ENCODE peak calls at places on chromosomes 3 and 15, in eight cellular contexts. One of them, this sample, is unnamed.

GRCh38 chr15:64443747-64444621 is 16.4 kb upstream of the ZNF609 start:
- DNase-seq in A549: peak
- DNase-seq in B cell: no peak
- DNase-seq in heart left ventricle: no peak
- DNase-seq in brain microvascular endothelial cell: peak
- DNase-seq in glutamatergic neuron: no peak
- DNase-seq in uterus: no peak
- DNase-seq in hepatocyte: peak
- DNase-seq in this sample: peak

GRCh38 chr3:119161240-119161639 is 12.2 kb upstream of the UPK1B start:
- DNase-seq in glutamatergic neuron: no peak
- DNase-seq in heart left ventricle: no peak
- DNase-seq in uterus: no peak
- DNase-seq in A549: no peak
- DNase-seq in hepatocyte: no peak
- DNase-seq in brain microvascular endothelial cell: no peak
- DNase-seq in B cell: no peak
- DNase-seq in this sample: no peak

GRCh38 chr3:29718661-29719065 is 437.8 kb downstream of the RBMS3 start:
- DNase-seq in A549: no peak
- DNase-seq in glutamatergic neuron: no peak
- DNase-seq in B cell: no peak
- DNase-seq in hepatocyte: peak
- DNase-seq in uterus: no peak
- DNase-seq in brain microvascular endothelial cell: no peak
- DNase-seq in heart left ventricle: no peak
- DNase-seq in this sample: no peak

GRCh38 chr15:20645956-20646355 is 104.4 kb upstream of the GOLGA6L6 start:
- DNase-seq in heart left ventricle: peak
- DNase-seq in uterus: no peak
- DNase-seq in A549: no peak
- DNase-seq in glutamatergic neuron: no peak
- DNase-seq in brain microvascular endothelial cell: no peak
- DNase-seq in B cell: peak
- DNase-seq in hepatocyte: no peak
- DNase-seq in this sample: no peak

GRCh38 chr3:63726656-63727055 is 74.2 kb downstream of the SNTN start:
- DNase-seq in B cell: no peak
- DNase-seq in heart left ventricle: no peak
- DNase-seq in hepatocyte: no peak
- DNase-seq in A549: no peak
- DNase-seq in uterus: no peak
- DNase-seq in brain microvascular endothelial cell: peak
- DNase-seq in glutamatergic neuron: no peak
- DNase-seq in this sample: no peak

GRCh38 chr15:60633426-60633968 is 154.6 kb upstream of the ICE2 start:
- DNase-seq in hepatocyte: no peak
- DNase-seq in brain microvascular endothelial cell: no peak
- DNase-seq in B cell: no peak
- DNase-seq in A549: no peak
- DNase-seq in glutamatergic neuron: no peak
- DNase-seq in uterus: no peak
- DNase-seq in heart left ventricle: no peak
- DNase-seq in this sample: no peak

GRCh38 chr15:47599806-47600205 is 117.5 kb upstream of the SEMA6D start:
- DNase-seq in glutamatergic neuron: no peak
- DNase-seq in heart left ventricle: no peak
- DNase-seq in brain microvascular endothelial cell: no peak
- DNase-seq in B cell: no peak
- DNase-seq in A549: no peak
- DNase-seq in uterus: no peak
- DNase-seq in hepatocyte: no peak
- DNase-seq in this sample: no peak

GRCh38 chr15:100705065-100705464 is 102.7 kb downstream of the ASB7 start:
- DNase-seq in hepatocyte: no peak
- DNase-seq in glutamatergic neuron: no peak
- DNase-seq in A549: no peak
- DNase-seq in brain microvascular endothelial cell: no peak
- DNase-seq in B cell: no peak
- DNase-seq in uterus: no peak
- DNase-seq in heart left ventricle: no peak
- DNase-seq in this sample: no peak

GRCh38 chr3:196207833-196208607 is 3.2 kb downstream of the ZDHHC19 start:
- DNase-seq in heart left ventricle: no peak
- DNase-seq in B cell: peak
- DNase-seq in uterus: no peak
- DNase-seq in A549: peak
- DNase-seq in brain microvascular endothelial cell: peak
- DNase-seq in hepatocyte: peak
- DNase-seq in glutamatergic neuron: peak
- DNase-seq in this sample: no peak

GRCh38 chr3:122553171-122553570 is 10.9 kb downstream of the PARP9 start:
- DNase-seq in B cell: no peak
- DNase-seq in uterus: no peak
- DNase-seq in brain microvascular endothelial cell: no peak
- DNase-seq in hepatocyte: no peak
- DNase-seq in heart left ventricle: no peak
- DNase-seq in glutamatergic neuron: no peak
- DNase-seq in A549: no peak
- DNase-seq in this sample: no peak

GRCh38 chr3:53109822-53110771 is 20.1 kb downstream of the RFT1 start:
- DNase-seq in heart left ventricle: no peak
- DNase-seq in A549: peak
- DNase-seq in glutamatergic neuron: peak
- DNase-seq in brain microvascular endothelial cell: peak
- DNase-seq in uterus: peak
- DNase-seq in hepatocyte: peak
- DNase-seq in B cell: no peak
- DNase-seq in this sample: no peak

GRCh38 chr15:45732544-45733130 is 97.8 kb downstream of the SQOR start:
- DNase-seq in hepatocyte: no peak
- DNase-seq in uterus: no peak
- DNase-seq in B cell: no peak
- DNase-seq in heart left ventricle: peak
- DNase-seq in brain microvascular endothelial cell: no peak
- DNase-seq in A549: no peak
- DNase-seq in glutamatergic neuron: no peak
- DNase-seq in this sample: no peak

GRCh38 chr15:31268911-31269784 is 57.5 kb upstream of the KLF13 start:
- DNase-seq in B cell: no peak
- DNase-seq in A549: no peak
- DNase-seq in heart left ventricle: peak
- DNase-seq in uterus: no peak
- DNase-seq in brain microvascular endothelial cell: no peak
- DNase-seq in glutamatergic neuron: no peak
- DNase-seq in hepatocyte: peak
- DNase-seq in this sample: no peak

GRCh38 chr3:74663178-74663577 is 48.7 kb upstream of the CNTN3 start:
- DNase-seq in A549: no peak
- DNase-seq in uterus: no peak
- DNase-seq in brain microvascular endothelial cell: no peak
- DNase-seq in hepatocyte: no peak
- DNase-seq in glutamatergic neuron: no peak
- DNase-seq in heart left ventricle: no peak
- DNase-seq in B cell: no peak
- DNase-seq in this sample: no peak

GRCh38 chr3:45852828-45853227 is 10.9 kb upstream of the LZTFL1 start:
- DNase-seq in uterus: no peak
- DNase-seq in hepatocyte: no peak
- DNase-seq in heart left ventricle: no peak
- DNase-seq in brain microvascular endothelial cell: no peak
- DNase-seq in A549: no peak
- DNase-seq in glutamatergic neuron: no peak
- DNase-seq in B cell: no peak
- DNase-seq in this sample: no peak

GRCh38 chr15:28885289-28885629 is 515 bp upstream of the APBA2 start:
- DNase-seq in hepatocyte: no peak
- DNase-seq in uterus: no peak
- DNase-seq in heart left ventricle: no peak
- DNase-seq in glutamatergic neuron: no peak
- DNase-seq in brain microvascular endothelial cell: no peak
- DNase-seq in A549: no peak
- DNase-seq in B cell: no peak
- DNase-seq in this sample: no peak

GRCh38 chr15:28887344-28888174 is 1.8 kb downstream of the APBA2 start:
- DNase-seq in brain microvascular endothelial cell: no peak
- DNase-seq in A549: no peak
- DNase-seq in B cell: no peak
- DNase-seq in uterus: no peak
- DNase-seq in hepatocyte: no peak
- DNase-seq in glutamatergic neuron: no peak
- DNase-seq in heart left ventricle: no peak
- DNase-seq in this sample: no peak

GRCh38 chr15:28884151-28884940 is 1.4 kb upstream of the APBA2 start:
- DNase-seq in uterus: no peak
- DNase-seq in B cell: no peak
- DNase-seq in hepatocyte: no peak
- DNase-seq in glutamatergic neuron: no peak
- DNase-seq in brain microvascular endothelial cell: no peak
- DNase-seq in A549: no peak
- DNase-seq in heart left ventricle: no peak
- DNase-seq in this sample: no peak

GRCh38 chr15:28886431-28887343 is 913 bp downstream of the APBA2 start:
- DNase-seq in brain microvascular endothelial cell: no peak
- DNase-seq in uterus: no peak
- DNase-seq in A549: no peak
- DNase-seq in heart left ventricle: no peak
- DNase-seq in hepatocyte: no peak
- DNase-seq in glutamatergic neuron: no peak
- DNase-seq in B cell: no peak
- DNase-seq in this sample: no peak

DNA sequence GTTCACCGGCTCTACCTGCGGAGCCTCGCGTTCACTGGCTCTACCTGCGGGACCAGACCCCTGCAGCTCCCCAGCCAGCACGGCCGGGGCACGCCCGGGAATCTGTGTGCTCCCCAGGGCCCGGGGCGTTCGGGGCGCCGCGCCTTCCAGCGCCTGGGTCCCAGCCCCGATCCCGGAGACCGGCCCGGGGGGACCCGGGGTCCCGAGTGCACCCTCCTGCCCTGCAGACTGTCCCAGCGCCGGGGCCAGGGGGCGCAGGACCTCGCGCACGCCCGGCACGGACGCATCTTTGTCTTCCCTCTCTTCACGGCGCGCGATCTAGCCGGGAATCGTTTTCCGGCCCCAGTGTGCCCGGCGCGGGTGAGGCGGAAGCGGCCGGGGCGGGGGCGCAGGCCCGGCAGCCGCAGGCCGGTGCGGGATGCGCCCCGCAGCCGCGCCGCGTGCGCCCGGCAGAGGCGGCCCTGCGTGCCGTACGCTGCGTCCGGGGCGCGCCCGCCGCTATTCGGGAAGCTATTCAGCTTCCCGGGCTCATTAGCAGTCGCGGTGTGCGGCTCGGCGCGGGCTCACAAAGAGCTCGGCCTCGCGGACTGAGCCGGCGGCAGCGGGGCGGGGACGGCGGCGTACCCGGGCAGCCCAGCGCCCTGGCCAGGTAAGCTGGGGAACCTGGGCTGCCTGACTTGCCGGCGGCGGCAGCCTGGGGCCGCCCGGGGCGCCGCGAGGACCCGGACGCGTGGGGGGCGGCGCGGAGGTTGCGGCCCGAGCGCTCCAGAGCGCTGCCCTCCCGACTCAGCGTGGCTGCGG is at the start of gene APBA2:
- DNase-seq in glutamatergic neuron: peak
- DNase-seq in hepatocyte: peak
- DNase-seq in uterus: no peak
- DNase-seq in heart left ventricle: no peak
- DNase-seq in B cell: no peak
- DNase-seq in A549: peak
- DNase-seq in brain microvascular endothelial cell: peak
- DNase-seq in this sample: no peak
- TF ChIP-seq CTCF in glutamatergic neuron: no peak
- TF ChIP-seq CTCF in hepatocyte: no peak
- TF ChIP-seq CTCF in uterus: no peak
- TF ChIP-seq CTCF in heart left ventricle: no peak
- TF ChIP-seq CTCF in B cell: no peak
- TF ChIP-seq CTCF in A549: peak
- TF ChIP-seq CTCF in brain microvascular endothelial cell: no peak
- TF ChIP-seq CTCF in this sample: no peak

GRCh38 chr3:149970716-149971402 is at the start of gene PFN2:
- DNase-seq in A549: peak
- DNase-seq in glutamatergic neuron: peak
- DNase-seq in uterus: peak
- DNase-seq in hepatocyte: peak
- DNase-seq in heart left ventricle: peak
- DNase-seq in B cell: peak
- DNase-seq in brain microvascular endothelial cell: peak
- DNase-seq in this sample: no peak
- TF ChIP-seq CTCF in A549: no peak
- TF ChIP-seq CTCF in glutamatergic neuron: no peak
- TF ChIP-seq CTCF in uterus: no peak
- TF ChIP-seq CTCF in hepatocyte: no peak
- TF ChIP-seq CTCF in heart left ventricle: no peak
- TF ChIP-seq CTCF in B cell: no peak
- TF ChIP-seq CTCF in brain microvascular endothelial cell: no peak
- TF ChIP-seq CTCF in this sample: no peak

DNA sequence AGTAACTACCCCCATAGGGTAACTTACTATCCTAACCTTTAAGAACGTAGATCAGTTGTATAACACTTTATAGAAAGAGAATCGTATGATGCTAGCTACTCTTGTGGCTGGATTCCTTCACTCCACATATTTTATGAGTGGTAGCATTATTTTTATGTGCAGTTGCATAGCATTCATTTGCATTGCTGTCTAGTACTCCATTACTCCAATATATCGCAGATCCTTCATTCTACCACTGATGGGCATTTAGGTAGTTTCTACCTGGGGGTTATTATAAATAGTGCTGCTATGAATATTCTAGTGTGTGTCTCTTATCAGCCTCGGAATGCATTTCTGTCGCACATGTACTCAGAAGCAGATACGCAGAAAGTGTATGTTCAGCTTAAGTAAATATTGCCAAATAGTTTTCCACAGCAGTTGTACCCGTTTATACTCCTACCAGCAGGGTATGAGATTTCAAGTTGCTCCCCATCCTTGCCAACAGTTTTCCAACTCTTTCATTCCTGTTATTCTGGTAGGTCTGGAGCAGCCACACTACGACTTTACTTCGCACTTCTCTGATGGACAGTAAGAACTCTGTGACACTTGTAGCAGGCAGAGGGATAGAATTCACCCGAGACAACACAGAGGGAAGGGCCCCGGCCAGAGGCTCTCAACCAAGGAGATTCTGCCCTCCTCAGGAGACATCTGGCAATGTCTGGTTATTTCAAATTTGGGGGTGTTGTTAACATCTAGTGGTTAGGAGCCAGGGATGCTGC is 9.8 kb upstream of the VGLL4 start:
- DNase-seq in A549: no peak
- DNase-seq in hepatocyte: no peak
- DNase-seq in brain microvascular endothelial cell: no peak
- DNase-seq in heart left ventricle: no peak
- DNase-seq in B cell: no peak
- DNase-seq in uterus: no peak
- DNase-seq in glutamatergic neuron: no peak
- DNase-seq in this sample: no peak
- TF ChIP-seq CTCF in A549: no peak
- TF ChIP-seq CTCF in hepatocyte: no peak
- TF ChIP-seq CTCF in brain microvascular endothelial cell: peak
- TF ChIP-seq CTCF in heart left ventricle: no peak
- TF ChIP-seq CTCF in B cell: no peak
- TF ChIP-seq CTCF in uterus: no peak
- TF ChIP-seq CTCF in glutamatergic neuron: no peak
- TF ChIP-seq CTCF in this sample: no peak

GRCh38 chr3:109018828-109019227 is 65.1 kb upstream of the GUCA1C start:
- DNase-seq in heart left ventricle: no peak
- DNase-seq in brain microvascular endothelial cell: no peak
- DNase-seq in A549: no peak
- DNase-seq in B cell: no peak
- DNase-seq in hepatocyte: no peak
- DNase-seq in uterus: no peak
- DNase-seq in glutamatergic neuron: no peak
- DNase-seq in this sample: no peak
- TF ChIP-seq CTCF in heart left ventricle: no peak
- TF ChIP-seq CTCF in brain microvascular endothelial cell: peak
- TF ChIP-seq CTCF in A549: peak
- TF ChIP-seq CTCF in B cell: no peak
- TF ChIP-seq CTCF in hepatocyte: no peak
- TF ChIP-seq CTCF in uterus: no peak
- TF ChIP-seq CTCF in glutamatergic neuron: no peak
- TF ChIP-seq CTCF in this sample: no peak

This sample was measured in kidney epithelial cell.